ENCODE peak calls at places on chromosome 1, in five cellular contexts. One of them, this sample, is unnamed.
A peak's percentile ranks its signal among the peaks of the same experiment; 100 is the strongest.

GRCh38 chr1:88009916-88010315 is 674.2 kb upstream of the PKN2 start:
- DNase-seq in PC-3: no peak
- DNase-seq in AG09309: no peak
- DNase-seq in AG04449: no peak
- DNase-seq in lower leg skin: no peak
- DNase-seq in this sample: no peak

GRCh38 chr1:243718893-243719292 is 131.2 kb downstream of the AKT3 start:
- DNase-seq in AG04449: peak; percentile 79
- DNase-seq in PC-3: peak; percentile 90
- DNase-seq in lower leg skin: no peak
- DNase-seq in AG09309: peak; percentile 54
- DNase-seq in this sample: peak; percentile 39

GRCh38 chr1:45803299-45803780 is at the start of gene MAST2:
- DNase-seq in AG09309: peak; percentile 32
- DNase-seq in PC-3: peak; percentile 90
- DNase-seq in lower leg skin: peak; percentile 97
- DNase-seq in AG04449: peak; percentile 16
- DNase-seq in this sample: peak; percentile 50

GRCh38 chr1:17562375-17562774 is 22.9 kb downstream of the ARHGEF10L start:
- DNase-seq in AG04449: no peak
- DNase-seq in lower leg skin: no peak
- DNase-seq in AG09309: no peak
- DNase-seq in PC-3: no peak
- DNase-seq in this sample: no peak

GRCh38 chr1:113307771-113308451 is 82.4 kb upstream of the MAGI3 start:
- DNase-seq in PC-3: peak; percentile 55
- DNase-seq in AG04449: no peak
- DNase-seq in AG09309: peak; percentile 61
- DNase-seq in lower leg skin: no peak
- DNase-seq in this sample: no peak

GRCh38 chr1:45205910-45206721 is at the start of gene ZSWIM5:
- DNase-seq in lower leg skin: peak; percentile 88
- DNase-seq in AG04449: no peak
- DNase-seq in PC-3: peak; percentile 78
- DNase-seq in AG09309: no peak
- DNase-seq in this sample: no peak

GRCh38 chr1:82775402-82776000 is 974.8 kb downstream of the ADGRL2 start:
- DNase-seq in lower leg skin: no peak
- DNase-seq in PC-3: peak; percentile 85
- DNase-seq in AG09309: no peak
- DNase-seq in AG04449: no peak
- DNase-seq in this sample: no peak

GRCh38 chr1:110176299-110176956 is 26.1 kb downstream of the SLC6A17 start:
- DNase-seq in lower leg skin: no peak
- DNase-seq in PC-3: no peak
- DNase-seq in AG04449: no peak
- DNase-seq in AG09309: no peak
- DNase-seq in this sample: no peak

GRCh38 chr1:226577401-226578180 is 29.0 kb downstream of the STUM start:
- DNase-seq in lower leg skin: no peak
- DNase-seq in AG09309: no peak
- DNase-seq in PC-3: no peak
- DNase-seq in AG04449: no peak
- DNase-seq in this sample: no peak

GRCh38 chr1:99465176-99465900 is 180.6 kb upstream of the PALMD start:
- DNase-seq in AG09309: peak; percentile 92
- DNase-seq in PC-3: peak; percentile 70
- DNase-seq in lower leg skin: no peak
- DNase-seq in AG04449: peak; percentile 71
- DNase-seq in this sample: peak; percentile 13

GRCh38 chr1:21149862-21150432 is 26.8 kb downstream of the EIF4G3 start:
- DNase-seq in PC-3: peak; percentile 89
- DNase-seq in AG09309: peak; percentile 89
- DNase-seq in lower leg skin: no peak
- DNase-seq in AG04449: peak; percentile 94
- DNase-seq in this sample: peak; percentile 98

GRCh38 chr1:162753998-162754585 is 36.4 kb upstream of the HSD17B7 start:
- DNase-seq in AG09309: peak; percentile 20
- DNase-seq in PC-3: peak; percentile 28
- DNase-seq in AG04449: no peak
- DNase-seq in lower leg skin: no peak
- DNase-seq in this sample: no peak

GRCh38 chr1:207304710-207305151 is 16.7 kb upstream of the CD55 start:
- DNase-seq in AG09309: no peak
- DNase-seq in PC-3: peak; percentile 99
- DNase-seq in AG04449: no peak
- DNase-seq in lower leg skin: no peak
- DNase-seq in this sample: no peak

GRCh38 chr1:176515310-176515709 is 52.3 kb downstream of the PAPPA2 start:
- DNase-seq in AG04449: no peak
- DNase-seq in AG09309: peak; percentile 2
- DNase-seq in PC-3: peak; percentile 71
- DNase-seq in lower leg skin: no peak
- DNase-seq in this sample: peak; percentile 53

GRCh38 chr1:70385477-70385876 is 25.6 kb upstream of the CTH start:
- DNase-seq in PC-3: peak; percentile 34
- DNase-seq in AG09309: no peak
- DNase-seq in AG04449: no peak
- DNase-seq in lower leg skin: no peak
- DNase-seq in this sample: no peak

GRCh38 chr1:42932442-42932941 is 26.2 kb downstream of the SLC2A1 start:
- DNase-seq in lower leg skin: peak; percentile 74
- DNase-seq in PC-3: no peak
- DNase-seq in AG09309: no peak
- DNase-seq in AG04449: no peak
- DNase-seq in this sample: no peak

GRCh38 chr1:3463891-3464648 is 9.6 kb downstream of the ARHGEF16 start:
- DNase-seq in lower leg skin: no peak
- DNase-seq in AG09309: no peak
- DNase-seq in PC-3: no peak
- DNase-seq in AG04449: no peak
- DNase-seq in this sample: no peak

GRCh38 chr1:233523047-233523446 is 90.9 kb upstream of the KCNK1 start:
- DNase-seq in lower leg skin: no peak
- DNase-seq in AG09309: no peak
- DNase-seq in AG04449: no peak
- DNase-seq in PC-3: no peak
- DNase-seq in this sample: no peak

GRCh38 chr1:43537423-43538142 is 6.9 kb downstream of the PTPRF start:
- DNase-seq in AG04449: no peak
- DNase-seq in AG09309: no peak
- DNase-seq in PC-3: peak; percentile 90
- DNase-seq in lower leg skin: no peak
- DNase-seq in this sample: no peak

GRCh38 chr1:227943354-227943753 is 4.4 kb downstream of the WNT9A start:
- DNase-seq in PC-3: no peak
- DNase-seq in lower leg skin: no peak
- DNase-seq in AG09309: no peak
- DNase-seq in AG04449: no peak
- DNase-seq in this sample: no peak

GRCh38 chr1:15139654-15140350 is 13.7 kb upstream of the TMEM51 start:
- DNase-seq in AG04449: no peak
- DNase-seq in PC-3: peak; percentile 58
- DNase-seq in AG09309: no peak
- DNase-seq in lower leg skin: no peak
- DNase-seq in this sample: no peak

GRCh38 chr1:89166705-89167104 is 9.1 kb downstream of the GBP7 start:
- DNase-seq in lower leg skin: no peak
- DNase-seq in PC-3: peak; percentile 14
- DNase-seq in AG04449: no peak
- DNase-seq in AG09309: no peak
- DNase-seq in this sample: no peak

GRCh38 chr1:42003433-42003832 is 84.7 kb upstream of the HIVEP3 start:
- DNase-seq in lower leg skin: no peak
- DNase-seq in AG09309: no peak
- DNase-seq in AG04449: no peak
- DNase-seq in PC-3: peak; percentile 48
- DNase-seq in this sample: no peak

GRCh38 chr1:18528616-18529015 is 47.9 kb downstream of the KLHDC7A start:
- DNase-seq in AG09309: no peak
- DNase-seq in lower leg skin: peak; percentile 64
- DNase-seq in AG04449: no peak
- DNase-seq in PC-3: no peak
- DNase-seq in this sample: no peak

GRCh38 chr1:119885903-119886783 is 10.2 kb downstream of the ADAM30 start:
- DNase-seq in PC-3: peak; percentile 80
- DNase-seq in lower leg skin: no peak
- DNase-seq in AG04449: no peak
- DNase-seq in AG09309: no peak
- DNase-seq in this sample: no peak

GRCh38 chr1:8464377-8464776 is 146.5 kb downstream of the SLC45A1 start:
- DNase-seq in AG04449: no peak
- DNase-seq in PC-3: no peak
- DNase-seq in AG09309: no peak
- DNase-seq in lower leg skin: no peak
- DNase-seq in this sample: no peak

DNA sequence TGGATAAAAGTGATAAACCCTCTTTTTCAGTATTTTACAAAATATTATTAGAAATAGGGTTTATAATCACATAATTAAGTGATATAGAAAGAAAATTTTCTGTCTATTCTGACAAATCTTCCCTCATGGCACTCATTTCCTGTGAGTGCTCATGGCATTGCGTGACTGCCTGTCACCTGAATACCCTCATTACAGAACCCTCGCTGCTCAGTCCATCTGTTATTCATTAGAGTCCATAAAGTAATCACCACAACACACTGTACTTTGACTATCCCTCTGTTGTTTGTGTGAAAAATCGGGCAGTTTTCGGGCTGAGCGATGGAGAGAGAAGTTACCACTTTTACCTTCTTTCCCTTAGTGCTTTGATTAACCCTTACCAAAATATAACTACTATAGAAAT is 100.4 kb upstream of the BRINP3 start:
- DNase-seq in AG04449: no peak
- DNase-seq in PC-3: no peak
- DNase-seq in AG09309: no peak
- DNase-seq in lower leg skin: no peak
- DNase-seq in this sample: no peak
- H3K4me3 ChIP-seq in AG04449: no peak overlapping the region
- H3K4me3 ChIP-seq in PC-3: no peak overlapping the region
- H3K4me3 ChIP-seq in AG09309: no peak overlapping the region
- H3K4me3 ChIP-seq in lower leg skin: no peak overlapping the region
- H3K4me3 ChIP-seq in this sample: no peak overlapping the region

GRCh38 chr1:155983191-155984023 is 5.1 kb upstream of the ARHGEF2 start:
- DNase-seq in lower leg skin: peak; percentile 88
- DNase-seq in AG09309: peak; percentile 99
- DNase-seq in AG04449: peak; percentile 96
- DNase-seq in PC-3: peak; percentile 70
- DNase-seq in this sample: peak; percentile 85
- TF ChIP-seq CTCF in lower leg skin: no peak
- TF ChIP-seq CTCF in AG09309: peak; percentile 8
- TF ChIP-seq CTCF in AG04449: no peak
- TF ChIP-seq CTCF in PC-3: peak; percentile 31
- TF ChIP-seq CTCF in this sample: no peak

GRCh38 chr1:2415337-2415736 is 3.0 kb upstream of the PEX10 start:
- DNase-seq in AG09309: no peak
- DNase-seq in AG04449: no peak
- DNase-seq in PC-3: no peak
- DNase-seq in lower leg skin: no peak
- DNase-seq in this sample: no peak
- H3K4me3 ChIP-seq in AG09309: no peak overlapping the region
- H3K4me3 ChIP-seq in AG04449: no peak overlapping the region
- H3K4me3 ChIP-seq in PC-3: peak overlapping the region; percentile 66
- H3K4me3 ChIP-seq in lower leg skin: no peak overlapping the region
- H3K4me3 ChIP-seq in this sample: no peak overlapping the region

GRCh38 chr1:71610489-71610888 is 529.7 kb upstream of the ZRANB2 start:
- DNase-seq in lower leg skin: no peak
- DNase-seq in AG09309: no peak
- DNase-seq in AG04449: no peak
- DNase-seq in PC-3: no peak
- DNase-seq in this sample: no peak
- TF ChIP-seq CTCF in lower leg skin: no peak
- TF ChIP-seq CTCF in AG09309: no peak
- TF ChIP-seq CTCF in AG04449: no peak
- TF ChIP-seq CTCF in PC-3: no peak
- TF ChIP-seq CTCF in this sample: no peak

GRCh38 chr1:75135829-75136142 is 1.6 kb downstream of the LHX8 start:
- DNase-seq in AG04449: no peak
- DNase-seq in PC-3: no peak
- DNase-seq in lower leg skin: no peak
- DNase-seq in AG09309: no peak
- DNase-seq in this sample: no peak
- H3K4me3 ChIP-seq in AG04449: no peak overlapping the region
- H3K4me3 ChIP-seq in PC-3: no peak overlapping the region
- H3K4me3 ChIP-seq in lower leg skin: peak overlapping the region; percentile 1
- H3K4me3 ChIP-seq in AG09309: no peak overlapping the region
- H3K4me3 ChIP-seq in this sample: no peak overlapping the region

GRCh38 chr1:56268519-56268918 is 310.8 kb downstream of the PLPP3 start:
- DNase-seq in AG04449: no peak
- DNase-seq in PC-3: no peak
- DNase-seq in AG09309: no peak
- DNase-seq in lower leg skin: no peak
- DNase-seq in this sample: no peak
- TF ChIP-seq CTCF in AG04449: no peak
- TF ChIP-seq CTCF in PC-3: no peak
- TF ChIP-seq CTCF in AG09309: no peak
- TF ChIP-seq CTCF in lower leg skin: no peak
- TF ChIP-seq CTCF in this sample: no peak

DNA sequence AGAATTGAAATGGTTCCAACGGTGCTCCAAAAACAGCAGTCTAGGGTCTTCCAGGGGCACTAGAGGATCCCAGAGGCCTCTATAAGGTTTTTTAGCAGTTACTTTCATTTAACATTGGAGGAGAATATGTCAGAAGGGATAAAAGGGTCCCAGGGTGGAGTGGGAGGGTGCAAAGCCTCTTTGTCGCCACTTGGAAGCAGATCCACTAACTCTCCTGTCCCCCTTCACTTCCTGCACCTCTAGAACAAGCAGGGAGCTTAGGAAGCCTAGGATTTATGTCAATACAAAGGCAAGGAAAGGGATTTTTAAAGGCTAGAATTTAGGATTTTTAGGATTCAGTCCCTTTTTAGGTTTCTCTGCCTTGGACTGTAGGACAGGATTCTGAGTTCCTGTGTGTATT is 8.3 kb downstream of the PCP4L1 start:
- DNase-seq in lower leg skin: no peak
- DNase-seq in AG04449: no peak
- DNase-seq in AG09309: no peak
- DNase-seq in PC-3: no peak
- DNase-seq in this sample: no peak
- H3K4me3 ChIP-seq in lower leg skin: no peak overlapping the region
- H3K4me3 ChIP-seq in AG04449: no peak overlapping the region
- H3K4me3 ChIP-seq in AG09309: no peak overlapping the region
- H3K4me3 ChIP-seq in PC-3: no peak overlapping the region
- H3K4me3 ChIP-seq in this sample: no peak overlapping the region

This sample was measured in astrocyte of the cerebellum.